ENCODE peak calls at places on chromosomes 6 and 20, in ten cellular contexts. P is stomach, Y is esophagus muscularis mucosa, B is prostate gland, H is HCT116, M is GM23338, R is spleen, T is K562, I is breast epithelium, D is sigmoid colon. C is an unnamed sample.
A peak's percentile ranks its signal among the peaks of the same experiment; 100 is the strongest.

GRCh38 chr6:36066817-36067216 is 39.2 kb downstream of the MAPK14 start:
- DNase-seq in P (no peak), Y (no peak), B (no peak), H (no peak), M (no peak), R (no peak), T (no peak), I (no peak), D (no peak), C (no peak)

GRCh38 chr20:31568041-31568731 is 36.9 kb upstream of the ID1 start:
- DNase-seq in P (no peak), Y (no peak), B (no peak), H (no peak), M (no peak), R (peak; percentile 80), T (no peak), I (no peak), D (no peak), C (peak; percentile 43)

GRCh38 chr6:49497308-49497707 is 2.4 kb upstream of the GLYATL3 start:
- DNase-seq in P (no peak), Y (no peak), B (no peak), H (no peak), M (no peak), R (no peak), T (no peak), I (no peak), D (no peak), C (no peak)

GRCh38 chr6:19052219-19052618 is 665.1 kb downstream of the RNF144B start:
- DNase-seq in P (no peak), Y (no peak), B (no peak), H (no peak), M (no peak), R (no peak), T (no peak), I (no peak), D (no peak), C (no peak)

GRCh38 chr20:15496501-15497039 is 1076.7 kb downstream of the KIF16B start:
- DNase-seq in P (no peak), Y (no peak), B (no peak), H (no peak), M (peak; percentile 52), R (no peak), T (no peak), I (no peak), D (no peak), C (no peak)

GRCh38 chr20:504632-505075 is 38.9 kb downstream of the CSNK2A1 start:
- DNase-seq in P (no peak), Y (no peak), B (peak; percentile 15), H (no peak), M (no peak), R (no peak), T (no peak), I (no peak), D (no peak), C (no peak)

GRCh38 chr20:44720617-44720993 is 5.4 kb downstream of the CCN5 start:
- DNase-seq in P (no peak), Y (no peak), B (peak; percentile 24), H (peak; percentile 48), M (no peak), R (no peak), T (no peak), I (peak; percentile 83), D (no peak), C (no peak)

GRCh38 chr20:64121586-64121985 is 14.2 kb upstream of the NPBWR2 start:
- DNase-seq in P (no peak), Y (no peak), B (no peak), H (no peak), M (no peak), R (peak; percentile 15), T (no peak), I (no peak), D (peak; percentile 36), C (no peak)

GRCh38 chr6:155066371-155066770 is 71.3 kb downstream of the TIAM2 start:
- DNase-seq in P (no peak), Y (no peak), B (no peak), H (no peak), M (no peak), R (no peak), T (no peak), I (no peak), D (no peak), C (peak; percentile 31)

GRCh38 chr6:166678426-166678825 is 51.4 kb upstream of the RPS6KA2 start:
- DNase-seq in P (peak; percentile 50), Y (no peak), B (no peak), H (peak; percentile 54), M (no peak), R (no peak), T (no peak), I (peak; percentile 29), D (no peak), C (no peak)

GRCh38 chr6:72376736-72377135 is 245.1 kb upstream of the KCNQ5 start:
- DNase-seq in P (no peak), Y (no peak), B (no peak), H (no peak), M (no peak), R (no peak), T (no peak), I (no peak), D (no peak), C (no peak)

GRCh38 chr6:13528777-13529343 is 41.5 kb upstream of the GFOD1 start:
- DNase-seq in P (no peak), Y (no peak), B (no peak), H (no peak), M (no peak), R (no peak), T (no peak), I (no peak), D (no peak), C (peak; percentile 21)

GRCh38 chr6:167937948-167938911 is 59.2 kb upstream of the KIF25 start:
- DNase-seq in P (no peak), Y (peak; percentile 62), B (no peak), H (no peak), M (peak; percentile 36), R (no peak), T (no peak), I (no peak), D (no peak), C (no peak)

GRCh38 chr6:98469146-98469545 is 365.2 kb upstream of the POU3F2 start:
- DNase-seq in P (no peak), Y (no peak), B (no peak), H (no peak), M (no peak), R (no peak), T (no peak), I (no peak), D (no peak), C (no peak)

GRCh38 chr20:46946796-46947195 is 52.2 kb downstream of the EYA2 start:
- DNase-seq in P (no peak), Y (no peak), B (no peak), H (no peak), M (no peak), R (no peak), T (no peak), I (no peak), D (peak; percentile 21), C (no peak)

DNA sequence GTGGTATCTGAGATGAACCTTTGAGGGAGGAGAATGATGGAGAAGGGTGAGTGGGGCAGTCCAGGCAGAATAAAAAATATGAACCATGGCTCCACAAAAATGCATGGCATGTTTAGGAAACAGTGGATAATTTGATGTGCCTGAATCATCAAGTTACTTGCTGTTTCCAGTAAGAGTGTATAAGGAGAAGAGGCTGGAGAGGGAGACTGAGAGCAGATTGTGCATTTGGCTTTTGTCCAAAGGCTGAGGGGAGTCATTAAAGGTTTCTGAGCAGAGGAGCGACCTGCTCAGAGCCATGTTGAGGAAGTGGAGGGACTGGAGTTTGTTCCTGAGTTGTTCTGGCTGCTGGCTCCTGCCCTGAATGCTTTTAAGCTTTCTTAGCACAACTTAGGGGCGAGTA is 6.1 kb downstream of the MMP24 start:
- DNase-seq in P (no peak), Y (no peak), B (no peak), H (no peak), M (no peak), R (no peak), T (no peak), I (no peak), D (no peak), C (peak; percentile 16)
- TF ChIP-seq POLR2AphosphoS5 in P (no peak), Y (no peak), B (no peak), H (no peak), M (no peak), R (no peak), T (no peak), I (no peak), D (no peak), C (no peak)

GRCh38 chr6:104409913-104410312 is 449.8 kb downstream of the HACE1 start:
- DNase-seq in P (no peak), Y (no peak), B (no peak), H (no peak), M (no peak), R (no peak), T (no peak), I (no peak), D (no peak), C (no peak)
- TF ChIP-seq CTCF in P (no peak), Y (no peak), B (no peak), H (no peak), M (no peak), R (no peak), T (no peak), I (no peak), D (no peak), C (no peak)

GRCh38 chr6:111831408-111831807 is 41.8 kb downstream of the FYN start:
- DNase-seq in P (no peak), Y (no peak), B (no peak), H (no peak), M (no peak), R (no peak), T (no peak), I (no peak), D (no peak), C (no peak)

GRCh38 chr6:111835807-111836206 is 37.4 kb downstream of the FYN start:
- DNase-seq in P (no peak), Y (no peak), B (no peak), H (no peak), M (no peak), R (no peak), T (no peak), I (no peak), D (no peak), C (no peak)

GRCh38 chr6:111830003-111830402 is 43.2 kb downstream of the FYN start:
- DNase-seq in P (no peak), Y (no peak), B (no peak), H (no peak), M (no peak), R (no peak), T (no peak), I (no peak), D (no peak), C (peak; percentile 76)

GRCh38 chr6:111834356-111834755 is 38.9 kb downstream of the FYN start:
- DNase-seq in P (no peak), Y (no peak), B (no peak), H (no peak), M (no peak), R (no peak), T (no peak), I (no peak), D (no peak), C (no peak)

GRCh38 chr6:111832833-111833418 is 40.3 kb downstream of the FYN start:
- DNase-seq in P (no peak), Y (no peak), B (no peak), H (no peak), M (no peak), R (no peak), T (no peak), I (no peak), D (no peak), C (no peak)
- H3K4me3 ChIP-seq in P (no peak overlapping the region), Y (no peak overlapping the region), B (no peak overlapping the region), H (no peak overlapping the region), M (no peak overlapping the region), R (no peak overlapping the region), T (no peak overlapping the region), I (no peak overlapping the region), D (no peak overlapping the region), C (no peak overlapping the region)

GRCh38 chr6:52276130-52276529 is 8.4 kb downstream of the MCM3 start:
- DNase-seq in P (no peak), Y (no peak), B (no peak), H (no peak), M (no peak), R (no peak), T (no peak), I (no peak), D (no peak), C (no peak)
- TF ChIP-seq POLR2AphosphoS5 in P (no peak), Y (no peak), B (no peak), H (no peak), M (no peak), R (no peak), T (no peak), I (no peak), D (no peak), C (no peak)

C was measured in endothelial cell of umbilical vein.